ENCODE peak calls at places on chromosome 20, in ten cellular contexts. C is CD8-positive, alpha-beta T cell; H is heart left ventricle; I is colonic mucosa; W is mesendoderm; Q is Panc1; X is iPS DF 6.9; N is psoas muscle; U is esophagus squamous epithelium; T is naive thymus-derived CD4-positive, alpha-beta T cell. D is an unnamed sample.

GRCh38 chr20:4820833-4821518 is 99.3 kb downstream of the PRND start:
- DNase-seq in H (no peak), C (no peak), T (no peak), N (no peak), U (no peak), I (no peak), X (no peak), W (no peak), Q (no peak), D (peak)

GRCh38 chr20:3777726-3778629 is 3.3 kb downstream of the SPEF1 start:
- DNase-seq in N (peak), X (no peak), I (peak), T (no peak), C (peak), W (peak), Q (no peak), H (peak), U (no peak), D (no peak)

GRCh38 chr20:17845701-17846475 is 122.7 kb downstream of the SNX5 start:
- DNase-seq in C (no peak), H (no peak), N (no peak), X (no peak), U (no peak), I (peak), W (no peak), T (no peak), Q (no peak), D (no peak)

GRCh38 chr20:2006452-2007381 is 12.9 kb upstream of the PDYN start:
- DNase-seq in C (peak), I (no peak), Q (peak), W (peak), T (no peak), N (no peak), X (peak), U (no peak), H (no peak), D (no peak)

GRCh38 chr20:33301192-33301930 is 18.3 kb downstream of the BPIFB1 start:
- DNase-seq in H (no peak), N (no peak), C (no peak), U (no peak), X (no peak), T (no peak), Q (no peak), I (no peak), W (peak), D (no peak)

GRCh38 chr20:46330831-46331371 is 22.6 kb upstream of the CDH22 start:
- DNase-seq in X (no peak), T (no peak), Q (no peak), U (no peak), W (no peak), C (no peak), I (no peak), N (no peak), H (no peak), D (no peak)

GRCh38 chr20:62301111-62301668 is 1.6 kb upstream of the ADRM1 start:
- DNase-seq in H (no peak), T (no peak), W (no peak), Q (no peak), I (no peak), U (no peak), X (no peak), C (no peak), N (no peak), D (no peak)

GRCh38 chr20:37297066-37297736 is 7.7 kb downstream of the MANBAL start:
- DNase-seq in H (no peak), I (no peak), T (no peak), U (no peak), N (no peak), Q (no peak), C (no peak), W (no peak), X (no peak), D (no peak)

GRCh38 chr20:17502105-17502504 is 29.1 kb downstream of the BFSP1 start:
- DNase-seq in Q (no peak), H (no peak), I (no peak), U (no peak), C (no peak), X (no peak), W (peak), T (no peak), N (no peak), D (no peak)

GRCh38 chr20:49276201-49276894 is 1.5 kb downstream of the ZNFX1 start:
- DNase-seq in Q (no peak), T (peak), X (no peak), W (peak), U (no peak), I (no peak), N (no peak), H (no peak), C (peak), D (no peak)

GRCh38 chr20:2118783-2119182 is 17.2 kb downstream of the STK35 start:
- DNase-seq in Q (no peak), T (no peak), N (no peak), W (no peak), I (no peak), H (no peak), U (no peak), X (no peak), C (no peak), D (no peak)

GRCh38 chr20:50678213-50678898 is 13.0 kb downstream of the RIPOR3 start:
- DNase-seq in U (no peak), H (peak), C (no peak), X (no peak), W (no peak), Q (no peak), N (no peak), I (peak), T (no peak), D (no peak)

GRCh38 chr20:63254536-63255384 is 497 bp upstream of the NKAIN4 start:
- DNase-seq in C (no peak), H (no peak), T (no peak), I (no peak), N (no peak), Q (no peak), W (peak), X (no peak), U (no peak), D (no peak)

GRCh38 chr20:14445310-14445709 is 107.9 kb upstream of the FLRT3 start:
- DNase-seq in X (no peak), Q (no peak), H (no peak), I (no peak), W (no peak), N (no peak), T (no peak), C (no peak), U (no peak), D (no peak)

GRCh38 chr20:53100476-53100911 is 128.3 kb downstream of the TSHZ2 start:
- DNase-seq in C (no peak), H (no peak), X (no peak), Q (no peak), I (no peak), W (no peak), N (no peak), U (no peak), T (no peak), D (no peak)
- H3K27ac ChIP-seq in C (no peak), H (no peak), X (no peak), Q (no peak), I (no peak), W (no peak), N (no peak), U (no peak), T (no peak), D (no peak)

GRCh38 chr20:60104980-60105379 is 146.8 kb downstream of the CDH26 start:
- DNase-seq in N (no peak), I (no peak), X (peak), U (no peak), C (no peak), W (peak), H (no peak), T (no peak), Q (no peak), D (no peak)

GRCh38 chr20:60108397-60108796 is 150.2 kb downstream of the CDH26 start:
- DNase-seq in U (no peak), I (no peak), Q (no peak), T (no peak), X (no peak), C (no peak), W (no peak), N (no peak), H (no peak), D (no peak)

GRCh38 chr20:60102665-60103210 is 144.5 kb downstream of the CDH26 start:
- DNase-seq in Q (no peak), I (peak), N (no peak), X (no peak), T (no peak), U (no peak), C (no peak), H (no peak), W (no peak), D (no peak)

GRCh38 chr20:60105404-60105803 is 147.2 kb downstream of the CDH26 start:
- DNase-seq in T (no peak), C (no peak), I (no peak), N (no peak), W (peak), Q (no peak), U (no peak), X (no peak), H (no peak), D (no peak)

GRCh38 chr20:60107621-60108020 is 149.4 kb downstream of the CDH26 start:
- DNase-seq in Q (no peak), C (no peak), X (no peak), N (no peak), T (no peak), U (no peak), W (no peak), I (no peak), H (no peak), D (no peak)
- H3K27ac ChIP-seq in Q (no peak), C (no peak), X (no peak), N (no peak), T (no peak), U (no peak), W (no peak), I (no peak), H (no peak), D (no peak)

GRCh38 chr20:842547-842940 is 9.0 kb downstream of the FAM110A start:
- DNase-seq in C (no peak), U (no peak), Q (no peak), I (no peak), W (no peak), H (no peak), N (no peak), T (no peak), X (no peak), D (no peak)
- H3K27ac ChIP-seq in C (no peak), U (peak), Q (no peak), I (no peak), W (no peak), H (no peak), N (no peak), T (no peak), X (no peak), D (no peak)

GRCh38 chr20:32208499-32209154 is 947 bp downstream of the POFUT1 start:
- DNase-seq in I (no peak), H (no peak), U (no peak), C (no peak), T (no peak), X (no peak), W (no peak), Q (no peak), N (no peak), D (no peak)
- H3K27ac ChIP-seq in I (no peak), H (peak), U (peak), C (peak), T (peak), X (no peak), W (no peak), Q (peak), N (peak), D (no peak)